ENCODE peak calls at places on chromosome 5, in four cellular contexts. One of them, this sample, is unnamed.

GRCh38 chr5:148615644-148616283 is 38.6 kb downstream of the HTR4 start:
- DNase-seq in GM12878: no peak
- DNase-seq in H1: no peak
- DNase-seq in HepG2: no peak
- DNase-seq in this sample: no peak

GRCh38 chr5:27026059-27026458 is 12.3 kb downstream of the CDH9 start:
- DNase-seq in GM12878: no peak
- DNase-seq in HepG2: no peak
- DNase-seq in H1: no peak
- DNase-seq in this sample: no peak

GRCh38 chr5:137833463-137833862 is 34.2 kb upstream of the MYOT start:
- DNase-seq in GM12878: no peak
- DNase-seq in HepG2: peak; percentile 64
- DNase-seq in H1: no peak
- DNase-seq in this sample: no peak

GRCh38 chr5:68287976-68288755 is 72.6 kb downstream of the PIK3R1 start:
- DNase-seq in H1: no peak
- DNase-seq in GM12878: peak; percentile 77
- DNase-seq in HepG2: peak; percentile 88
- DNase-seq in this sample: no peak

GRCh38 chr5:107567901-107568671 is 102.7 kb downstream of the EFNA5 start:
- DNase-seq in H1: no peak
- DNase-seq in HepG2: no peak
- DNase-seq in GM12878: peak; percentile 63
- DNase-seq in this sample: no peak

GRCh38 chr5:1329111-1329579 is 15.8 kb downstream of the CLPTM1L start:
- DNase-seq in HepG2: no peak
- DNase-seq in H1: no peak
- DNase-seq in GM12878: no peak
- DNase-seq in this sample: no peak

GRCh38 chr5:5158472-5158895 is 18.4 kb downstream of the ADAMTS16 start:
- DNase-seq in H1: no peak
- DNase-seq in GM12878: no peak
- DNase-seq in HepG2: no peak
- DNase-seq in this sample: no peak

GRCh38 chr5:91223886-91224285 is 159.2 kb downstream of the ARRDC3 start:
- DNase-seq in H1: no peak
- DNase-seq in GM12878: no peak
- DNase-seq in HepG2: no peak
- DNase-seq in this sample: no peak

GRCh38 chr5:39093351-39093749 is 19.2 kb upstream of the RICTOR start:
- DNase-seq in HepG2: no peak
- DNase-seq in H1: no peak
- DNase-seq in GM12878: no peak
- DNase-seq in this sample: no peak

GRCh38 chr5:141945511-141946024 is 12.4 kb downstream of the PCDH12 start:
- DNase-seq in H1: no peak
- DNase-seq in GM12878: no peak
- DNase-seq in HepG2: no peak
- DNase-seq in this sample: no peak

GRCh38 chr5:132883261-132883834 is 9.9 kb downstream of the LEAP2 start:
- DNase-seq in H1: no peak
- DNase-seq in HepG2: peak; percentile 78
- DNase-seq in GM12878: no peak
- DNase-seq in this sample: no peak

GRCh38 chr5:37370550-37370863 is 399 bp downstream of the NUP155 start:
- DNase-seq in HepG2: no peak
- DNase-seq in GM12878: no peak
- DNase-seq in H1: no peak
- DNase-seq in this sample: no peak

GRCh38 chr5:172299916-172300439 is 16.4 kb upstream of the UBTD2 start:
- DNase-seq in H1: no peak
- DNase-seq in HepG2: no peak
- DNase-seq in GM12878: no peak
- DNase-seq in this sample: no peak

GRCh38 chr5:79759436-79759835 is 69.8 kb downstream of the CMYA5 start:
- DNase-seq in GM12878: no peak
- DNase-seq in HepG2: no peak
- DNase-seq in H1: no peak
- DNase-seq in this sample: no peak

GRCh38 chr5:118611332-118611945 is 376.9 kb downstream of the DTWD2 start:
- DNase-seq in HepG2: peak; percentile 10
- DNase-seq in H1: no peak
- DNase-seq in GM12878: no peak
- DNase-seq in this sample: peak; percentile 11

GRCh38 chr5:138109463-138110265 is 25.8 kb downstream of the WNT8A start:
- DNase-seq in HepG2: no peak
- DNase-seq in H1: no peak
- DNase-seq in GM12878: no peak
- DNase-seq in this sample: no peak

GRCh38 chr5:158553195-158553945 is 546.3 kb downstream of the EBF1 start:
- DNase-seq in GM12878: no peak
- DNase-seq in H1: no peak
- DNase-seq in HepG2: no peak
- DNase-seq in this sample: no peak

GRCh38 chr5:44538831-44539539 is 149.8 kb upstream of the FGF10 start:
- DNase-seq in HepG2: no peak
- DNase-seq in GM12878: no peak
- DNase-seq in H1: no peak
- DNase-seq in this sample: no peak

GRCh38 chr5:190366-191035 is 794 bp upstream of the LRRC14B start:
- DNase-seq in GM12878: no peak
- DNase-seq in HepG2: no peak
- DNase-seq in H1: no peak
- DNase-seq in this sample: no peak

GRCh38 chr5:125045647-125046046 is 299.2 kb upstream of the ZNF608 start:
- DNase-seq in GM12878: no peak
- DNase-seq in H1: no peak
- DNase-seq in HepG2: no peak
- DNase-seq in this sample: no peak

GRCh38 chr5:23507278-23507685 is at the start of gene PRDM9:
- DNase-seq in H1: peak; percentile 10
- DNase-seq in HepG2: peak; percentile 61
- DNase-seq in GM12878: no peak
- DNase-seq in this sample: peak; percentile 89

GRCh38 chr5:143201589-143201988 is 201.9 kb downstream of the NR3C1 start:
- DNase-seq in H1: no peak
- DNase-seq in HepG2: peak; percentile 76
- DNase-seq in GM12878: no peak
- DNase-seq in this sample: no peak

GRCh38 chr5:104430977-104431620 is 868.5 kb upstream of the NUDT12 start:
- DNase-seq in HepG2: no peak
- DNase-seq in GM12878: no peak
- DNase-seq in H1: no peak
- DNase-seq in this sample: no peak

GRCh38 chr5:76163111-76163628 is 80.0 kb downstream of the SV2C start:
- DNase-seq in GM12878: no peak
- DNase-seq in HepG2: no peak
- DNase-seq in H1: no peak
- DNase-seq in this sample: no peak

GRCh38 chr5:78601622-78602314 is 46.8 kb downstream of the LHFPL2 start:
- DNase-seq in GM12878: no peak
- DNase-seq in HepG2: peak; percentile 56
- DNase-seq in H1: no peak
- DNase-seq in this sample: no peak
- TF ChIP-seq YY1 in GM12878: no peak
- TF ChIP-seq YY1 in HepG2: no peak
- TF ChIP-seq YY1 in H1: no peak
- TF ChIP-seq YY1 in this sample: no peak

GRCh38 chr5:179219661-179220620 is 125.3 kb downstream of the ADAMTS2 start:
- DNase-seq in GM12878: no peak
- DNase-seq in HepG2: no peak
- DNase-seq in H1: no peak
- DNase-seq in this sample: no peak

GRCh38 chr5:179215576-179215975 is 129.7 kb downstream of the ADAMTS2 start:
- DNase-seq in HepG2: no peak
- DNase-seq in H1: no peak
- DNase-seq in GM12878: no peak
- DNase-seq in this sample: no peak

GRCh38 chr5:179218586-179219330 is 126.5 kb downstream of the ADAMTS2 start:
- DNase-seq in HepG2: no peak
- DNase-seq in GM12878: no peak
- DNase-seq in H1: no peak
- DNase-seq in this sample: no peak

GRCh38 chr5:179217956-179218355 is 127.3 kb downstream of the ADAMTS2 start:
- DNase-seq in H1: no peak
- DNase-seq in GM12878: no peak
- DNase-seq in HepG2: no peak
- DNase-seq in this sample: no peak

DNA sequence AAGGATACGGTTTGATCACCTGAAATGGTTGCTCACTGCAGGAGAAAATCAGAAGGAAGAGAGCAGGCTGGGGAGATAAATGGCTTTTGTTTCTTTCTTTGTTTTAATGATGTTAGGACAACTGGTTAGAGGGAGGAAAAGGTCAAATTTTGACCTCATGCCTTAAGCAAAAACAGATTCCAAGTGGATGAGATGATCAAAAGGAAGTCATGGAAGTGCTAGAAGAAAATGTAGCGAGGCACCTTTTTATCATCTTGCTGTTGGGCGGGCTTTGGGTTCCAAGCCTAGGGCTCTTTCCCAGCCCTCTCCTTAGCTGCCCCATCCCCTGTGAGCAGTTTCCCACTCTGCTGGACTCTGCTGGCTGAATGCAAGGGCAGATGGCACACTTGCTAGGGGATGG is 127.9 kb downstream of the ADAMTS2 start:
- DNase-seq in HepG2: no peak
- DNase-seq in GM12878: no peak
- DNase-seq in H1: no peak
- DNase-seq in this sample: no peak
- H3K9ac ChIP-seq in HepG2: no peak overlapping the region
- H3K9ac ChIP-seq in GM12878: no peak overlapping the region
- H3K9ac ChIP-seq in H1: no peak overlapping the region
- H3K9ac ChIP-seq in this sample: no peak overlapping the region

GRCh38 chr5:40738502-40738901 is 17.3 kb downstream of the TTC33 start:
- DNase-seq in H1: no peak
- DNase-seq in HepG2: no peak
- DNase-seq in GM12878: no peak
- DNase-seq in this sample: no peak
- TF ChIP-seq SUZ12 in H1: no peak
- TF ChIP-seq SUZ12 in HepG2: no peak
- TF ChIP-seq SUZ12 in GM12878: no peak
- TF ChIP-seq SUZ12 in this sample: no peak

DNA sequence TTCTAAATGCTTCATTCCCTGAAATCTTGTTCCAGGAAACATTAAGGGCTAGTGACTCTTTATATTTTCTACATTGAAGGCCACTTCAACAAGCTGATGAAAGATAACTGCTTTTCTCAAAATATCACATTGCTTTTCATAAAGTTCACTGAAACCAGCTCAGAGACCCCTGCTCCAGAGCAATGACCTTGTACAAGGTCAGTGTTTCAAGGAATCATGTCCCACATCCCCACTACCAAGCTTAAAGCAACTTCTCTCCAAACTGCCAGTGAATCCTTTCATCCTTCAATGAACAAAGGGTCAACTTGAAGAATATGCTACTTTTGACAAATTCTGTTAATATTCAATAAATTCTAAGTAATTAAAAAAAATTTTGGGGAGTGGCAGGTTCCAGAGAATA is 12.0 kb upstream of the SPATA24 start:
- DNase-seq in GM12878: no peak
- DNase-seq in HepG2: no peak
- DNase-seq in H1: no peak
- DNase-seq in this sample: no peak
- TF ChIP-seq YY1 in GM12878: no peak
- TF ChIP-seq YY1 in HepG2: no peak
- TF ChIP-seq YY1 in H1: no peak
- TF ChIP-seq YY1 in this sample: no peak

DNA sequence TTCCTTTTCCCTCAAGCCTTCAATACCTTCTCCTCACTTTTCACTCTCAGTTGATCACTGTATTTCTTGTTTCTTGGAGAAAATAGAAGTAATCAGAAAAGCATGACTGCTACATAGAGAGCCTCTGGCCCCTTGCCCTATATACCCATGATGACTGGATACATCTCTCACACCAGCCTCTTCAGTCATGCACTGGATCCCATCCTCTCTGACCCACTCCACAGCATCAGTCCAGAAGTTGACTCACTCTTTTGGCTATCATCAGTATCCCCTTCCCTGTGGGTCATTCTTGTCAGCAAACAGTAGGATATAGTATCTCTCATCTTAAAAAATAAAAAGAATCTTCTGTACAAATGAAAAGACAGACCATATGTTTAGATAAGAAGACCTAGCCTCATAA is 32.9 kb downstream of the PTCD2 start:
- DNase-seq in H1: no peak
- DNase-seq in HepG2: no peak
- DNase-seq in GM12878: no peak
- DNase-seq in this sample: no peak
- H3K9ac ChIP-seq in H1: no peak overlapping the region
- H3K9ac ChIP-seq in HepG2: no peak overlapping the region
- H3K9ac ChIP-seq in GM12878: no peak overlapping the region
- H3K9ac ChIP-seq in this sample: no peak overlapping the region

DNA sequence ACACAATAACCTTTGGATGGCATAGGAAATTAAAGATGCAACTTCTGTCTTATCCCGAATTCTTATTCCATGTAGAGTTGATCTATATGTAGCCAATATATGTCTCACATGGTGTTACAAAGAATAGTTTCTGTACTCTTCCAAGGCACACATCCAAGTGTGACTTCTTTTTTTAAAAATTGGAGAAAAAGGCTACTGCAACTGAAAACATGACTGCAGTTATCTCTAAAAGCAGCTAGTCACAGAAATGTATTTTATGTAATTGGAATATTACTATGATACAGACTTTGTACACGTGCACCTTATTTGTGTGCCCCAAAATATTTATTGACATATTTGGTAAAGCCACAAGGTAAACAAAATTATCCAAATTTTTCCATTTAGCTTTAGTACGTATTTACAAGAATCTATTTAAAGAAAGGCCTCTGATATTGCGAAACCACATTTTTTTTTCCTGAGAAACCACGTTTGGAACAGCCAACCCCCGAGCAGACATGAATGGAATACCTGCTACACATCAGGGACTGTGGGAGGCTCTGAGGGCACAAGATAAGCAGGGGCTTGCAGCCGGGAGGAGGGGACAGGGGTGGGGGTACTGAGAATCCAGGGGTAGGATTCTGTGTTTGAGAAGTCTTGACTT is 133.4 kb downstream of the WDR41 start:
- DNase-seq in GM12878: no peak
- DNase-seq in H1: no peak
- DNase-seq in HepG2: no peak
- DNase-seq in this sample: no peak
- TF ChIP-seq SUZ12 in GM12878: no peak
- TF ChIP-seq SUZ12 in H1: no peak
- TF ChIP-seq SUZ12 in HepG2: no peak
- TF ChIP-seq SUZ12 in this sample: no peak

GRCh38 chr5:127648997-127649550 is at the start of gene CTXN3:
- DNase-seq in H1: no peak
- DNase-seq in HepG2: no peak
- DNase-seq in GM12878: no peak
- DNase-seq in this sample: no peak
- TF ChIP-seq YY1 in H1: no peak
- TF ChIP-seq YY1 in HepG2: no peak
- TF ChIP-seq YY1 in GM12878: no peak
- TF ChIP-seq YY1 in this sample: no peak

GRCh38 chr5:151026088-151026487 is 5.7 kb downstream of the GPX3 start:
- DNase-seq in GM12878: no peak
- DNase-seq in H1: no peak
- DNase-seq in HepG2: no peak
- DNase-seq in this sample: no peak
- H3K9ac ChIP-seq in GM12878: no peak overlapping the region
- H3K9ac ChIP-seq in H1: no peak overlapping the region
- H3K9ac ChIP-seq in HepG2: no peak overlapping the region
- H3K9ac ChIP-seq in this sample: no peak overlapping the region

This sample was measured in NT2/D1.